ENCODE peak calls at places on chromosomes 2 and 18, in seven cellular contexts. J, E, D, C, S, B and I are unnamed samples.

GRCh38 chr2:240421396-240421795 is 14.1 kb upstream of the GPC1 start:
- DNase-seq in J (no peak), E (no peak), D (no peak), C (no peak), S (no peak), B (peak; percentile 2), I (no peak)

GRCh38 chr2:32553829-32554432 is 73.9 kb upstream of the TTC27 start:
- DNase-seq in J (no peak), E (no peak), D (no peak), C (peak; percentile 16), S (peak; percentile 61), B (no peak), I (no peak)

GRCh38 chr2:223537669-223538601 is 64.2 kb downstream of the SCG2 start:
- DNase-seq in J (no peak), E (no peak), D (no peak), C (no peak), S (peak; percentile 43), B (no peak), I (no peak)

GRCh38 chr2:28391564-28392296 is 928 bp upstream of the FOSL2 start:
- DNase-seq in J (peak; percentile 92), E (peak; percentile 98), D (peak; percentile 94), C (peak; percentile 36), S (peak; percentile 79), B (peak; percentile 75), I (peak; percentile 33)

GRCh38 chr2:178846458-178846802 is 39.2 kb upstream of the TTN start:
- DNase-seq in J (no peak), E (no peak), D (no peak), C (no peak), S (no peak), B (no peak), I (no peak)

GRCh38 chr2:127569274-127570065 is 34.0 kb downstream of the MYO7B start:
- DNase-seq in J (no peak), E (peak; percentile 83), D (peak; percentile 92), C (no peak), S (peak; percentile 76), B (no peak), I (no peak)

GRCh38 chr2:30763151-30763660 is 44.0 kb downstream of the CAPN13 start:
- DNase-seq in J (no peak), E (no peak), D (no peak), C (no peak), S (no peak), B (no peak), I (no peak)

GRCh38 chr2:47905454-47906260 is 641 bp downstream of the FBXO11 start:
- DNase-seq in J (peak; percentile 69), E (peak; percentile 79), D (peak; percentile 75), C (no peak), S (peak; percentile 41), B (peak; percentile 77), I (peak; percentile 50)

GRCh38 chr2:28142403-28142802 is 250.3 kb upstream of the FOSL2 start:
- DNase-seq in J (no peak), E (no peak), D (no peak), C (no peak), S (no peak), B (no peak), I (no peak)

GRCh38 chr18:9058426-9058825 is 44.1 kb upstream of the NDUFV2 start:
- DNase-seq in J (no peak), E (no peak), D (no peak), C (no peak), S (no peak), B (no peak), I (no peak)

GRCh38 chr2:3404495-3404894 is 25.0 kb downstream of the TRAPPC12 start:
- DNase-seq in J (no peak), E (no peak), D (no peak), C (no peak), S (no peak), B (no peak), I (no peak)

GRCh38 chr2:235495373-235496238 is 1.8 kb downstream of the AGAP1 start:
- DNase-seq in J (no peak), E (no peak), D (peak; percentile 58), C (no peak), S (no peak), B (no peak), I (no peak)

GRCh38 chr2:241914542-241914941 is 45.0 kb downstream of the RTP5 start:
- DNase-seq in J (no peak), E (no peak), D (no peak), C (no peak), S (no peak), B (no peak), I (no peak)

GRCh38 chr18:6341709-6342108 is 73.0 kb downstream of the L3MBTL4 start:
- DNase-seq in J (no peak), E (no peak), D (no peak), C (no peak), S (no peak), B (no peak), I (no peak)
- H3K9me3 ChIP-seq in J (no peaks in the 10 kb centered on the region), E (peaks cover 10% of the 10 kb centered on the region), D (no peaks in the 10 kb centered on the region), C (no peaks in the 10 kb centered on the region), S (no peaks in the 10 kb centered on the region), B (no peaks in the 10 kb centered on the region), I (no peaks in the 10 kb centered on the region)

DNA sequence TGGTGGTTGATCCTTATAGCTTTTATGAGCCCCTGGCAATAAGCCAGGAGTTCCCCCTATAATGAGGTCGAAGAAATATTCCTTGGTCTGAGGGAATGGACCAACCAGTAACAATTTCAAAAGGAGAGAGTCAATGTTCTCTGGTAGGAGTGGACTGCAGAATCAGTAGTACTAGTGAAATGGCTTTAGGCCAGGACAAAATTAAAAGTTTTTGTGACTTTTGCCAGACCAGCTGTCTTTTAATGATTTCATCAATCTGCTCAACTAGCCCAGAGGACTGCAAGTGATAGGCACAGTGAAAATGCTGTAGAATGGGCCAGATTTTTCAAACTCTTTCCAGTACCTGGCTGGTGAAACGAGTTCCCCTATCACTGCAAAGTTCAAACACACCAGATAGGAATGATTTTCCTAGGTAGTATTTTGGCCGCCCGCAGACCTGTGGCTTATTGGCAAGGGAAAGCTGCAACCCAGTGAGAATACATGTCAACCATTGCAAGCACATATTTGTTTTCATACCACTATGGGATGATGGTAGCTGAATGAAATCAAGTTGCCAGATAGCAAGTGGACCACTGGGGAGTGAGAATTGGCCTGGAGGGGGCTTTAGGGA is 45.5 kb downstream of the CERS6 start:
- DNase-seq in J (no peak), E (no peak), D (no peak), C (no peak), S (no peak), B (no peak), I (no peak)
- H3K9me3 ChIP-seq in J (peaks cover 15% of the 10 kb centered on the region), E (no peaks in the 10 kb centered on the region), D (peaks cover 5% of the 10 kb centered on the region), C (peaks cover 13% of the 10 kb centered on the region), S (no peaks in the 10 kb centered on the region), B (no peaks in the 10 kb centered on the region), I (no peaks in the 10 kb centered on the region)

DNA sequence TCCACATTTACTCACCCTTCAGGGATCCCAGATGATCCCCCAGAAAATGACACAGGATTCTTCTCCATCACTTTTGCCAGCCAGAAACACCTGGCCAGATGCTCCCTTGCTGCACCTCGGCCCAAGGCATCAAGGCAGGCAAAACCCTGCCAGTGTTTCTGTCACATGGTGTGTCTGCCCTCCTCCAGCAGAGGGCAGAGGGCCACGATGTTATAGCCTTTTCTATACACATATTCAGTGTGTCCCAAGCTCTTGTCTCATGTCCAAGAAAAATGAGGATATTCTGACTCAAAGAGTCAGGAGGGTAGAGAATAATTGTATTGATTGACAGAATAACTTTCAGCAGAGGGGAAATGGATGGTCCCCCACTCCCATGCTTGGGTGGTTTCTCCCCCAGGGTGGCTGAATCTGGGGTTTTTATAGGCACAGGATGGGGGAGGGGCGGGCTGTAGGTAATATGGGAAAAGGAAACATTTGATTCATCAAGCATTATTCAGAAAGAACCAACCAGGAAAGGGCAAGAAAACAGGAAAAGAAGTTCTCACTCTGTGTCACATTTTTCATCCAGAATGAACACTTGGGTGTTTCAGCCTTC is 933.9 kb downstream of the TRIB2 start:
- DNase-seq in J (peak; percentile 11), E (no peak), D (no peak), C (peak; percentile 1), S (no peak), B (peak; percentile 36), I (no peak)
- H3K9me3 ChIP-seq in J (peaks cover 3% of the 10 kb centered on the region), E (no peaks in the 10 kb centered on the region), D (peaks cover 8% of the 10 kb centered on the region), C (peaks cover 10% of the 10 kb centered on the region), S (peaks cover 4% of the 10 kb centered on the region), B (peaks cover 9% of the 10 kb centered on the region), I (no peaks in the 10 kb centered on the region)

DNA sequence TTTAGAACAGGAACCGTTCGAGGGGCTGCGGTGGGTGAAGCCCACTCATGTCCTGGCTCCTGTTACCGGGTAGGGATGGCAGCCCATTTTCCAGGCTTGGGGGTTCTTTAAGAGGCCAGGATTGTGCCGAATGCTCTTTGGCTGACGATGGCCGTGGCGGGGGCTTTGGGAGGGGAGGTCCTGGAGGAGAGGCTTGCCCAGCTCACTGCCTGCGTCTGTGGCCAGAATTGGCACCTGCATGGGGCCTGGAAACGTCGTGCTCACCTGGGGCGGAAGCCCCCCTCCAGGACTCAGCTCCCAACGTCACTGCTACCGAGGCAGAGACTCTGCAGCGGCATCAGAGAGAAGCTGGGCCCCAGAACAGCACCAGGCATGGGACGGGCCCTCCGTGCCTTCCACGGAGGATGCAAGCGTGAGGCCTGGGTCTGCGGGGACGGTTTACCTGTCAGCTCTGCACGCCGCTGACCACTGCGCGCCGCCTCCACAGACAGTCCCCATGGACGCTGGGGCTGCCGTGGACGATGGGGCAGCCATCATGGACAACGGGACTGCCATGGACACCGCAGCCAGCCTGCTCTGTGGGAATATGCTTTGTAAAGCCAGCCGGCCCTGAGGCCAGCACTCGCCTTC is 82.9 kb downstream of the NFATC1 start:
- DNase-seq in J (no peak), E (peak; percentile 55), D (no peak), C (no peak), S (no peak), B (no peak), I (no peak)
- H3K9me3 ChIP-seq in J (no peaks in the 10 kb centered on the region), E (no peaks in the 10 kb centered on the region), D (no peaks in the 10 kb centered on the region), C (no peaks in the 10 kb centered on the region), S (peaks cover 7% of the 10 kb centered on the region), B (no peaks in the 10 kb centered on the region), I (no peaks in the 10 kb centered on the region)

DNA sequence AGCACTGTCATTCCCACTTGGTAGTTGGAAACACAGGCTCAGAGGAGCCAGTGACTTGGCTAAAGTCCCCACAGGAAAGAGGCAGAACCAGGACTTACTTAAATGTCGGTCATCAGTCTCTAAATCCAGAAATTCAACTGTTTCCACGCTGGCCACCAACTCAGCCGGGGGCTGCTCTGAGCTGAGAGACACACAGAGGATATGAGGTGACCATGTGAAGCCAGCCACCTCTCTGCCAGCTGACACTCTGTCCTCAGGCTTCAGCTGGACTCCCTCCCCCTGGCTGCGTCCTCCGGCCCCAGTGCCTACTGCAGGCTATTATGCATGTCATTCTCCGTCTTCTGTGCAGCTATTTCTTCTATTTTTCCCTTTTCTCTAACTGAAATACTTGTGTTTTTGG is 168.9 kb downstream of the ANKRD30B start:
- DNase-seq in J (no peak), E (no peak), D (no peak), C (no peak), S (no peak), B (no peak), I (no peak)
- H3K9me3 ChIP-seq in J (no peaks in the 10 kb centered on the region), E (no peaks in the 10 kb centered on the region), D (no peaks in the 10 kb centered on the region), C (no peaks in the 10 kb centered on the region), S (peaks cover 34% of the 10 kb centered on the region), B (no peaks in the 10 kb centered on the region), I (no peaks in the 10 kb centered on the region)